ENCODE peak calls at places on chromosomes 3 and 15, in seven cellular contexts. E, C, V, T, I, G and M are unnamed samples.

GRCh38 chr3:125960066-125960424 is 8.9 kb upstream of the ROPN1B start:
- DNase-seq in E (no peak), C (no peak), V (no peak), T (no peak), I (no peak), G (no peak), M (no peak)

GRCh38 chr3:55474213-55474632 is 12.9 kb downstream of the WNT5A start:
- DNase-seq in E (peak), C (no peak), V (no peak), T (no peak), I (no peak), G (no peak), M (no peak)

GRCh38 chr3:129429080-129429451 is 630 bp upstream of the EFCAB12 start:
- DNase-seq in E (no peak), C (no peak), V (no peak), T (no peak), I (no peak), G (no peak), M (no peak)

GRCh38 chr3:191220908-191221307 is 21.9 kb downstream of the OSTN start:
- DNase-seq in E (peak), C (no peak), V (no peak), T (no peak), I (no peak), G (no peak), M (no peak)

GRCh38 chr3:57150097-57150496 is 15.1 kb downstream of the IL17RD start:
- DNase-seq in E (peak), C (no peak), V (no peak), T (no peak), I (no peak), G (no peak), M (no peak)

GRCh38 chr3:136802481-136802996 is 16.4 kb upstream of the SLC35G2 start:
- DNase-seq in E (no peak), C (no peak), V (no peak), T (peak), I (peak), G (no peak), M (no peak)

GRCh38 chr3:189813652-189814245 is 182.6 kb downstream of the TP63 start:
- DNase-seq in E (peak), C (no peak), V (no peak), T (no peak), I (no peak), G (no peak), M (no peak)

GRCh38 chr15:99104788-99105515 is at the start of gene SYNM:
- DNase-seq in E (peak), C (no peak), V (no peak), T (peak), I (peak), G (peak), M (no peak)

GRCh38 chr15:29435811-29436210 is 166.2 kb upstream of the NSMCE3 start:
- DNase-seq in E (no peak), C (no peak), V (no peak), T (no peak), I (no peak), G (no peak), M (no peak)

GRCh38 chr15:90934949-90935751 is at the start of gene UNC45A:
- DNase-seq in E (peak), C (no peak), V (peak), T (peak), I (peak), G (peak), M (peak)

GRCh38 chr3:23567917-23568316 is 237.8 kb upstream of the UBE2E1 start:
- DNase-seq in E (no peak), C (no peak), V (peak), T (peak), I (no peak), G (no peak), M (no peak)

GRCh38 chr3:32238816-32239637 is 547 bp downstream of the CMTM8 start:
- DNase-seq in E (no peak), C (no peak), V (no peak), T (peak), I (peak), G (peak), M (no peak)

GRCh38 chr3:97970929-97971460 is 1.2 kb downstream of the RIOX2 start:
- DNase-seq in E (no peak), C (no peak), V (no peak), T (no peak), I (peak), G (no peak), M (no peak)

GRCh38 chr3:36697397-36698001 is 66.9 kb downstream of the DCLK3 start:
- DNase-seq in E (peak), C (no peak), V (no peak), T (no peak), I (no peak), G (no peak), M (no peak)

GRCh38 chr15:42591238-42591936 is 16.0 kb downstream of the STARD9 start:
- DNase-seq in E (no peak), C (no peak), V (no peak), T (peak), I (no peak), G (no peak), M (no peak)

GRCh38 chr3:117611242-117611641 is 901.7 kb downstream of the TUSC7 start:
- DNase-seq in E (peak), C (no peak), V (no peak), T (no peak), I (no peak), G (no peak), M (no peak)

GRCh38 chr3:99084825-99085224 is 183.3 kb upstream of the DCBLD2 start:
- DNase-seq in E (no peak), C (no peak), V (no peak), T (no peak), I (no peak), G (no peak), M (no peak)

GRCh38 chr15:77526582-77527163 is 106.0 kb downstream of the HMG20A start:
- DNase-seq in E (no peak), C (no peak), V (no peak), T (no peak), I (no peak), G (no peak), M (no peak)

GRCh38 chr15:77527831-77528231 is 104.9 kb downstream of the LINGO1 start:
- DNase-seq in E (no peak), C (no peak), V (no peak), T (no peak), I (no peak), G (no peak), M (no peak)

GRCh38 chr15:77525907-77526581 is 105.4 kb downstream of the HMG20A start:
- DNase-seq in E (no peak), C (no peak), V (no peak), T (no peak), I (no peak), G (no peak), M (no peak)

GRCh38 chr15:77528290-77528967 is 104.3 kb downstream of the LINGO1 start:
- DNase-seq in E (no peak), C (no peak), V (no peak), T (no peak), I (no peak), G (no peak), M (no peak)

DNA sequence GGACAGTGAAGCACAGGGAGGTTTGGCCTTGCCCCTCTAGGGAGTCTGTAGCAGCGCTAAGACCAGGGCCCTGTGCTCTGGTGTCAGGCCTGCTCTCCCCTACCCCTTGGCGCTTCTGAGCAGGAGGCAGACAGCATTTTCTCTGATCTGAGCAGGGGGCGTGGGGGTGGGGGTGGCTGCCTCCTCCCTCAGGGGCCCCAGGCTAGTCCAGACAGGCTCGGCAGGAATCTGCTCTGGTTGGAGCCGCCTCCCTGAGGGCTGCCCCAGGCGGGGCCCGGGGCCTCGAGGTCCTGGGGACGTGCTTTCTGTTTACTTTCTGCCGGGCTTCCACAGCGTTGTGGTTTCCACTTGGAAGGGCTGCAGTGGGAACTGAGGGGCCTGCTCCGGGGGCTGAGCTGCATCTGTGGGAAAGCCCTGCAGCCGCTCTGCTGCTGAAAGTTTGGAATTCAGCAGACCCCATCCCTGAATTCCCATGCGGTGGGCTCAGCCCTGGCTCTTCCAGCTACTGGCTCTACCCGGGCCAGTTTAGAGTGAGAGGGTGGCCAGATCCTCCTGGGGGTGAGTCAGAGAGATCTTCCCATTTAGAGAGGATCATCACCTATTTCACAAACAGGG is 105.4 kb downstream of the LINGO1 start:
- DNase-seq in E (peak), C (no peak), V (no peak), T (no peak), I (no peak), G (no peak), M (no peak)
- H3K4me3 ChIP-seq in E (no peak), C (no peak), V (no peak), T (no peak), I (no peak), G (no peak), M (no peak)

GRCh38 chr15:31470756-31471155 is 144.1 kb downstream of the KLF13 start:
- DNase-seq in E (no peak), C (no peak), V (no peak), T (no peak), I (peak), G (no peak), M (no peak)

GRCh38 chr15:31472636-31473383 is 146.2 kb downstream of the KLF13 start:
- DNase-seq in E (no peak), C (no peak), V (no peak), T (peak), I (peak), G (no peak), M (peak)

GRCh38 chr15:31471731-31472430 is 145.2 kb downstream of the KLF13 start:
- DNase-seq in E (no peak), C (no peak), V (no peak), T (no peak), I (no peak), G (no peak), M (no peak)

GRCh38 chr15:31474059-31474868 is 147.6 kb downstream of the KLF13 start:
- DNase-seq in E (no peak), C (no peak), V (no peak), T (no peak), I (peak), G (no peak), M (no peak)

GRCh38 chr15:31473384-31474058 is 146.9 kb downstream of the KLF13 start:
- DNase-seq in E (no peak), C (no peak), V (no peak), T (peak), I (peak), G (no peak), M (no peak)
- H3K4me3 ChIP-seq in E (no peak), C (no peak), V (no peak), T (no peak), I (peak), G (no peak), M (peak)

GRCh38 chr15:62058327-62059028 is 1.8 kb downstream of the VPS13C start:
- DNase-seq in E (no peak), C (no peak), V (no peak), T (no peak), I (no peak), G (no peak), M (no peak)
- H3K4me3 ChIP-seq in E (no peak), C (no peak), V (no peak), T (no peak), I (peak), G (no peak), M (peak)

GRCh38 chr3:15602146-15602536 is 596 bp downstream of the BTD start:
- DNase-seq in E (no peak), C (no peak), V (no peak), T (no peak), I (no peak), G (no peak), M (no peak)

GRCh38 chr3:15601399-15602145 is at the start of the genes BTD and HACL1:
- DNase-seq in E (peak), C (peak), V (peak), T (peak), I (peak), G (peak), M (peak)

GRCh38 chr3:15606434-15606891 is 4.9 kb downstream of the BTD start:
- DNase-seq in E (no peak), C (no peak), V (no peak), T (peak), I (no peak), G (no peak), M (no peak)

GRCh38 chr3:15595955-15596354 is 5.4 kb downstream of the HACL1 start:
- DNase-seq in E (no peak), C (no peak), V (no peak), T (no peak), I (no peak), G (no peak), M (no peak)

GRCh38 chr3:15601046-15601398 is 347 bp downstream of the HACL1 start:
- DNase-seq in E (no peak), C (no peak), V (no peak), T (no peak), I (no peak), G (no peak), M (no peak)
- H3K4me3 ChIP-seq in E (peak), C (peak), V (peak), T (peak), I (peak), G (peak), M (peak)

GRCh38 chr3:104126463-104126862 is 1240.2 kb upstream of the ALCAM start:
- DNase-seq in E (no peak), C (no peak), V (no peak), T (no peak), I (no peak), G (no peak), M (no peak)
- H3K4me3 ChIP-seq in E (no peak), C (no peak), V (no peak), T (no peak), I (no peak), G (no peak), M (no peak)